ENCODE peak calls at places on chromosomes 2 and 18, in six cellular contexts. Q is endothelial cell of umbilical vein, W is HepG2, V is HCT116, Y is A549, J is K562. F is an unnamed sample.

GRCh38 chr2:48107326-48107925 is 201.1 kb upstream of the FBXO11 start:
- DNase-seq in Q (peak; percentile 76), W (peak; percentile 39), V (peak; percentile 55), Y (peak; percentile 69), J (no peak), F (peak; percentile 80)

GRCh38 chr2:120794716-120795115 is 59.0 kb downstream of the GLI2 start:
- DNase-seq in Q (no peak), W (no peak), V (no peak), Y (no peak), J (no peak), F (no peak)

GRCh38 chr2:57890462-57890861 is 156.1 kb upstream of the VRK2 start:
- DNase-seq in Q (no peak), W (no peak), V (no peak), Y (peak; percentile 22), J (no peak), F (no peak)

GRCh38 chr2:64063924-64064331 is 44.7 kb upstream of the VPS54 start:
- DNase-seq in Q (peak; percentile 89), W (peak; percentile 21), V (no peak), Y (no peak), J (no peak), F (no peak)

GRCh38 chr18:59087391-59087790 is 52.3 kb upstream of the SEC11C start:
- DNase-seq in Q (no peak), W (no peak), V (no peak), Y (no peak), J (no peak), F (no peak)

GRCh38 chr2:119407430-119408220 is 24.0 kb upstream of the TMEM37 start:
- DNase-seq in Q (peak; percentile 67), W (peak; percentile 73), V (peak; percentile 52), Y (peak; percentile 70), J (peak; percentile 77), F (peak; percentile 78)

GRCh38 chr2:101900375-101900774 is 91.4 kb upstream of the IL1R2 start:
- DNase-seq in Q (peak; percentile 29), W (no peak), V (no peak), Y (no peak), J (no peak), F (no peak)

GRCh38 chr2:105712981-105713596 is 31.6 kb upstream of the NCK2 start:
- DNase-seq in Q (no peak), W (no peak), V (no peak), Y (no peak), J (no peak), F (peak; percentile 15)

GRCh38 chr2:163264376-163264775 is 425.8 kb upstream of the KCNH7 start:
- DNase-seq in Q (no peak), W (no peak), V (no peak), Y (no peak), J (no peak), F (no peak)

GRCh38 chr2:80073134-80073561 is 231.4 kb downstream of the LRRTM1 start:
- DNase-seq in Q (peak; percentile 16), W (peak; percentile 60), V (peak; percentile 12), Y (peak; percentile 68), J (peak; percentile 55), F (peak; percentile 66)

GRCh38 chr2:235849489-235849888 is 318.7 kb downstream of the GBX2 start:
- DNase-seq in Q (no peak), W (no peak), V (no peak), Y (no peak), J (no peak), F (no peak)

GRCh38 chr18:80108122-80108536 is 933 bp upstream of the ADNP2 start:
- DNase-seq in Q (no peak), W (no peak), V (no peak), Y (no peak), J (no peak), F (no peak)

GRCh38 chr18:77207540-77207939 is 42.1 kb upstream of the GALR1 start:
- DNase-seq in Q (peak; percentile 51), W (peak; percentile 42), V (peak; percentile 51), Y (peak; percentile 68), J (no peak), F (peak; percentile 59)

GRCh38 chr2:168120730-168121129 is 126.7 kb downstream of the STK39 start:
- DNase-seq in Q (no peak), W (no peak), V (no peak), Y (no peak), J (no peak), F (no peak)

GRCh38 chr2:26268184-26268583 is 23.4 kb downstream of the HADHB start:
- DNase-seq in Q (no peak), W (no peak), V (no peak), Y (no peak), J (no peak), F (peak; percentile 57)

GRCh38 chr2:39696838-39697237 is 31.1 kb downstream of the TMEM178A start:
- DNase-seq in Q (peak; percentile 84), W (peak; percentile 12), V (no peak), Y (peak; percentile 17), J (no peak), F (peak; percentile 16)

GRCh38 chr2:235394278-235394828 is 99.5 kb upstream of the AGAP1 start:
- DNase-seq in Q (no peak), W (peak; percentile 49), V (peak; percentile 90), Y (peak; percentile 74), J (no peak), F (no peak)

GRCh38 chr2:173175222-173175621 is 99.6 kb downstream of the MAP3K20 start:
- DNase-seq in Q (no peak), W (no peak), V (no peak), Y (peak; percentile 68), J (no peak), F (no peak)

GRCh38 chr2:64649013-64649484 is 4.7 kb downstream of the SERTAD2 start:
- DNase-seq in Q (no peak), W (peak; percentile 65), V (no peak), Y (no peak), J (peak; percentile 70), F (no peak)

GRCh38 chr2:97936199-97936598 is 59.5 kb downstream of the TMEM131 start:
- DNase-seq in Q (no peak), W (peak; percentile 25), V (peak; percentile 54), Y (no peak), J (no peak), F (no peak)

GRCh38 chr2:159605441-159606178 is 10.7 kb downstream of the BAZ2B start:
- DNase-seq in Q (peak; percentile 89), W (no peak), V (no peak), Y (no peak), J (no peak), F (no peak)

GRCh38 chr2:159604159-159604558 is 12.2 kb downstream of the BAZ2B start:
- DNase-seq in Q (no peak), W (no peak), V (no peak), Y (no peak), J (no peak), F (no peak)

GRCh38 chr2:159606287-159606686 is 10.1 kb downstream of the BAZ2B start:
- DNase-seq in Q (no peak), W (peak; percentile 17), V (no peak), Y (no peak), J (no peak), F (no peak)

GRCh38 chr2:159595410-159596046 is 20.8 kb downstream of the BAZ2B start:
- DNase-seq in Q (no peak), W (no peak), V (no peak), Y (no peak), J (no peak), F (peak; percentile 29)

GRCh38 chr2:159600752-159601151 is 15.6 kb downstream of the BAZ2B start:
- DNase-seq in Q (peak; percentile 28), W (peak; percentile 29), V (peak; percentile 80), Y (peak; percentile 52), J (no peak), F (no peak)
- TF ChIP-seq MAX in Q (no peak), W (no peak), V (peak; percentile 53), Y (no peak), J (no peak), F (no peak)

DNA sequence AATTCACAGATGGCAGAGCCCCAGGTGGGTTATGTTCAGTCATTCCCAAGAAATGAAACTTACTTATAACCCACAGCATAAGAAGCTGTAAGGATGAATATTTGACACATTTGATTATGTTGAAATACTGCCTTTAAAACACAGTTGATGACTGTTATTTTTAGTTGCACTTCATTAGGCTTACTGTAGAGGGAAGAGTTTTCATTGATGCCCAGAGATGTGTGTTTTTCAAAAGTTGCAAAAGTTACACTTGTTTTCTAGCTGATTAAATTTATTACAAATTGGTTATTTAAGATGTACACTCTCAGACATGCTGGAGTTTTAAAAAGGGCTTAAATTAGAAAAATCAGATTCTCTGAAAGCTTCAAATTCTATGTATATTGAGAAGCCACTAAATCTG is 506.1 kb downstream of the PARD3B start:
- DNase-seq in Q (no peak), W (no peak), V (no peak), Y (no peak), J (no peak), F (no peak)
- TF ChIP-seq CTCF in Q (no peak), W (no peak), V (peak; percentile 9), Y (no peak), J (no peak), F (no peak)

DNA sequence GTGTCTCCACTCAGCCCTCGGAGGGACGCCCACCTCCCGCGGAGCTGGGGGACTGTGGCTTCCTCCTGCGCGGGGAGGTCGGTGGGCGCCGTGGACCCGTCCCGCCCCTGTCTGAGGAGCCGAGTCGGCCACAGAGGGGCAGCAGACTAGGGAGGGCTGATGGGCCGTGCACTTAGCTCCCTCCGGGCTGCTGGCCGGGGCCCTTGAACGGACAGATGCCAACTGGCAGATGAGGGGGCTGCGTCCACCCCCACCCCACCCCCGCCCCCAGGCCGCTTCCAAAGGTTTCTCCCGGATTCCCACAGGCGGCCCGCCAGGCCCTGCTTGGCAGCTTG is 10.4 kb upstream of the UBE2F start:
- DNase-seq in Q (no peak), W (no peak), V (no peak), Y (no peak), J (no peak), F (no peak)
- H3K4me3 ChIP-seq in Q (no peak overlapping the region), W (peak overlapping the region; percentile 43), V (no peak overlapping the region), Y (no peak overlapping the region), J (no peak overlapping the region), F (no peak overlapping the region)

DNA sequence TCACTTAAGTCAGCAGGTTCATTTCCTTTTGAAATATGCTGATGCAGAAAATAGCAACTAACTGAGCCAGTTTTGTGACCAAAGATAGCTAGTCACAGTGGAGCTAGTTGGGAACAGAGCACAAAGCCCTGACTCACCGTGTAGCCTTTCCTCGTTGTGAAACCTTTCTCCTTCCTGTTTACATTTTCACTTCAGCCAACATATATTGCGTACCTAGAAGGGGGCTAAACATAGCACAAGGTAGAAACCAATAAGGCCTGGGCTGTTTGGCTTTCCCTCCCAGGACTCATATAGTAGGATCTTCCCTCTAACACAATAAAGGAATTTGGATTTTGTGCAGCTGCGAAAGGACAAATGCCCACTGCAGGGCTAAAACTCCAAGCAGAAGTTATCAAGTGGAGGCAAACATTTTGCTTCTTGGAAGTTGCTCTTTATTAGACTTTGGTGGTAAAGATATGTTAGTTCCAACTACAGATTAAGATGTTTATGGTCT is 24.5 kb upstream of the LPIN2 start:
- DNase-seq in Q (peak; percentile 76), W (peak; percentile 98), V (peak; percentile 24), Y (peak; percentile 84), J (peak; percentile 40), F (peak; percentile 85)
- TF ChIP-seq MAX in Q (no peak), W (peak; percentile 66), V (no peak), Y (no peak), J (no peak), F (no peak)

F was measured in NB4.